ENCODE peak calls at places on chromosomes 3 and 15, in five cellular contexts. E is psoas muscle, I is MM.1S, D is lower lobe of right lung, O is body of pancreas. Z is an unnamed sample. For H3K4me1, the result is how much of the 10 kb centered on the place peaks cover.

GRCh38 chr15:47997712-47998111 is 123.1 kb upstream of the SLC24A5 start:
- DNase-seq in E (no peak), I (no peak), D (no peak), O (no peak), Z (no peak)

GRCh38 chr15:77527164-77527778 is 105.4 kb downstream of the LINGO1 start:
- DNase-seq in E (no peak), I (no peak), D (no peak), O (no peak), Z (no peak)

GRCh38 chr15:34348735-34349300 is 5.7 kb downstream of the NUTM1 start:
- DNase-seq in E (no peak), I (no peak), D (no peak), O (no peak), Z (no peak)

GRCh38 chr3:133374706-133375105 is 25.1 kb upstream of the BFSP2 start:
- DNase-seq in E (no peak), I (no peak), D (no peak), O (no peak), Z (no peak)

GRCh38 chr3:25485673-25486072 is 57.6 kb downstream of the RARB start:
- DNase-seq in E (no peak), I (no peak), D (no peak), O (no peak), Z (no peak)

GRCh38 chr3:12345141-12345561 is 56.3 kb downstream of the PPARG start:
- DNase-seq in E (no peak), I (no peak), D (no peak), O (no peak), Z (no peak)

GRCh38 chr3:157131861-157132260 is 28.1 kb downstream of the CCNL1 start:
- DNase-seq in E (no peak), I (no peak), D (no peak), O (no peak), Z (no peak)

GRCh38 chr3:171566803-171567422 is 106.7 kb upstream of the TNIK start:
- DNase-seq in E (no peak), I (peak), D (no peak), O (no peak), Z (no peak)

GRCh38 chr3:183527980-183528379 is 27.5 kb downstream of the KLHL6 start:
- DNase-seq in E (no peak), I (peak), D (no peak), O (no peak), Z (no peak)

GRCh38 chr3:40973141-40973540 is 226.2 kb upstream of the CTNNB1 start:
- DNase-seq in E (no peak), I (no peak), D (no peak), O (no peak), Z (no peak)

GRCh38 chr3:40969341-40969740 is 230.0 kb upstream of the CTNNB1 start:
- DNase-seq in E (no peak), I (peak), D (no peak), O (no peak), Z (no peak)

GRCh38 chr3:40970067-40970466 is 229.2 kb upstream of the CTNNB1 start:
- DNase-seq in E (no peak), I (no peak), D (no peak), O (no peak), Z (no peak)

GRCh38 chr3:40971191-40972168 is 227.8 kb upstream of the CTNNB1 start:
- DNase-seq in E (peak), I (peak), D (peak), O (peak), Z (peak)

DNA sequence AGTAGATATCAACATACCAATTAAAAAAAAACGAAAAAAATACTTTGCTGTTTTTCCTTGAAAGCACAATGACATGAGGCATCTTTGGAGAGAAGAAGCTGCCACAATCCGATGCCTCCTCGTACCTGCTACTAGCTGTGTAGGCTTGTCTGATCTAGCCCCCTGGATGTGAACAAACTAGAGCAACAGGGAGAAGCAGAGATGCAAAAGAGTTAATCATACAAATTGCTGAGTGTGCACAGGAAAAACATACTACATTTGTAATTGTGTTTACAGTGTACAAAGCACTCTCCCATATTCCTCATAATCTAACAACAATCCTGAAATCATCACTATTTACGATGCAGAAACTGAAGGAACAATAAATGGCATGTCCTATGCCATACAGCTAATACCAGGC is 227.0 kb upstream of the CTNNB1 start:
- DNase-seq in E (no peak), I (no peak), D (no peak), O (no peak), Z (no peak)
- H3K27ac ChIP-seq in E (peak), I (peak), D (peak), O (no peak), Z (peak)

GRCh38 chr3:139187648-139188047 is 143.0 kb upstream of the PRR23C start:
- DNase-seq in E (no peak), I (no peak), D (no peak), O (no peak), Z (no peak)
- H3K4me1 ChIP-seq in E (under half), I (under half), D (under half), O (under half), Z (under half)

GRCh38 chr3:15815696-15816095 is 17.9 kb upstream of the ANKRD28 start:
- DNase-seq in E (no peak), I (no peak), D (no peak), O (no peak), Z (no peak)
- TF ChIP-seq CTCF in E (peak), I (peak), D (peak), O (peak), Z (peak)

GRCh38 chr3:69739204-69740102 is at the start of gene MITF:
- DNase-seq in E (peak), I (peak), D (peak), O (peak), Z (peak)
- H3K27ac ChIP-seq in E (peak), I (no peak), D (peak), O (peak), Z (peak)

GRCh38 chr15:31302029-31302657 is 24.5 kb upstream of the KLF13 start:
- DNase-seq in E (no peak), I (no peak), D (no peak), O (no peak), Z (no peak)

GRCh38 chr15:31302778-31303433 is 23.7 kb upstream of the KLF13 start:
- DNase-seq in E (no peak), I (no peak), D (no peak), O (no peak), Z (no peak)

GRCh38 chr15:31304074-31304648 is 22.5 kb upstream of the KLF13 start:
- DNase-seq in E (no peak), I (no peak), D (no peak), O (no peak), Z (no peak)

GRCh38 chr15:31304736-31305365 is 21.8 kb upstream of the KLF13 start:
- DNase-seq in E (no peak), I (no peak), D (no peak), O (no peak), Z (no peak)

DNA sequence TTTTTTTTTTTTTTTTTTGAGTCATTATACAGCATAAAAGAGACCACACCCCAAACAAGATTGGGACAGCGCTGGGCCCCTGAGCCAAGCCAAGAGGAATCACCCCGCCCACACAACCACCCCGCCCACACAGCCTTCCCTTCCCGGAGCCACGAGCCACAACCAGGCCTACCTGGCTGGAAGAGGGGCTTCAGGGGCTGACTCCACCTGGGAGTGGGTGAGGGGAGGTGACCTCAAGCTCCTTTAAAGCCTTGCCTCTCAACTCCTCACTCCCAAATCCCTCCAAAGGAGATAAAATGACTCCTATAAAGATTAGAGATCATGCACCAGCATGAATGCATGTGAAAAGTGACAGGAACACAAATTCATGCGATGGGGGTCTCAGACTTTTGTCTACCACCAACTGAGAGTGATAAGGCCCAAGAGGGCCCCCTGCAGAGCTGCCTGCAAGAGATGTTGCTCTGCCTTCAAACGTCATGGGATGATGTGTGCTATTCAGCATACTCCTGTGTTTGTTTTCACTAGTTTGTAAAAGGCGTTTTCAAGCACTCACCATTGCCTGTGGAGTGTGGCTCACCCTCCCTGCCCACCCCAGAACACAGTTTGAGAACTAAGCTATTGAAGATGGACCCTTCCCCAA is 23.1 kb upstream of the KLF13 start:
- DNase-seq in E (peak), I (no peak), D (peak), O (no peak), Z (peak)
- H3K4me1 ChIP-seq in E (under half), I (under half), D (under half), O (under half), Z (under half)

GRCh38 chr3:36923981-36924747 is 20.7 kb downstream of the TRANK1 start:
- DNase-seq in E (no peak), I (no peak), D (no peak), O (no peak), Z (no peak)

GRCh38 chr3:36920884-36921567 is 23.8 kb downstream of the TRANK1 start:
- DNase-seq in E (no peak), I (no peak), D (no peak), O (no peak), Z (no peak)

GRCh38 chr3:36926292-36926897 is 18.5 kb downstream of the TRANK1 start:
- DNase-seq in E (no peak), I (no peak), D (no peak), O (no peak), Z (no peak)

GRCh38 chr3:36924748-36925521 is 19.9 kb downstream of the TRANK1 start:
- DNase-seq in E (no peak), I (no peak), D (no peak), O (no peak), Z (no peak)

GRCh38 chr3:36923523-36923943 is 21.3 kb downstream of the TRANK1 start:
- DNase-seq in E (no peak), I (no peak), D (no peak), O (no peak), Z (no peak)
- TF ChIP-seq CTCF in E (no peak), I (peak), D (no peak), O (no peak), Z (no peak)

Z was measured in left lung.